ENCODE peak calls at places on chromosomes 4 and X, in ten cellular contexts. M is esophagus muscularis mucosa, L is esophagus squamous epithelium, S is upper lobe of left lung, P is suprapubic skin, F is adrenal gland, U is prostate gland, K is body of pancreas, I is endothelial cell of umbilical vein, N is uterus. A is an unnamed sample. For H3K4me1, the result is how much of the 10 kb centered on the place peaks cover.

GRCh38 chrX:17595456-17596035 is 141.7 kb upstream of the SCML1 start:
- DNase-seq in U (no peak), I (peak), K (no peak), P (no peak), S (no peak), M (no peak), N (no peak), F (no peak), L (no peak), A (no peak)

GRCh38 chrX:140091276-140091886 is 126.1 kb upstream of the CXorf66 start:
- DNase-seq in F (peak), M (no peak), N (peak), L (no peak), U (peak), I (no peak), P (no peak), S (peak), K (peak), A (peak)

GRCh38 chrX:22652596-22652995 is 347.2 kb upstream of the DDX53 start:
- DNase-seq in I (no peak), F (peak), M (no peak), L (no peak), P (no peak), K (peak), S (no peak), N (peak), U (no peak), A (no peak)

GRCh38 chr4:5717449-5718158 is 6.6 kb downstream of the EVC start:
- DNase-seq in U (no peak), K (no peak), L (no peak), F (no peak), P (no peak), S (no peak), I (no peak), N (no peak), M (no peak), A (no peak)

GRCh38 chrX:143669395-143669794 is 33.5 kb upstream of the SLITRK4 start:
- DNase-seq in K (no peak), U (no peak), P (no peak), L (no peak), N (no peak), S (no peak), M (no peak), I (no peak), F (no peak), A (no peak)

GRCh38 chr4:1503583-1504471 is 97.6 kb upstream of the NKX1-1 start:
- DNase-seq in N (peak), P (peak), L (no peak), F (peak), K (no peak), M (no peak), I (no peak), S (peak), U (no peak), A (no peak)

GRCh38 chr4:95693594-95693993 is 144.8 kb upstream of the UNC5C start:
- DNase-seq in L (no peak), I (peak), K (no peak), P (no peak), N (no peak), F (no peak), S (no peak), U (no peak), M (no peak), A (no peak)

GRCh38 chr4:76703123-76703490 is 194.8 kb downstream of the SOWAHB start:
- DNase-seq in L (no peak), K (no peak), P (no peak), U (no peak), M (no peak), F (no peak), I (no peak), N (no peak), S (no peak), A (no peak)

GRCh38 chr4:1178300-1179088 is 6.1 kb upstream of the SPON2 start:
- DNase-seq in L (no peak), M (no peak), I (no peak), K (no peak), S (no peak), F (no peak), U (no peak), N (no peak), P (no peak), A (no peak)

GRCh38 chr4:175092114-175092513 is 174.0 kb downstream of the ADAM29 start:
- DNase-seq in L (no peak), K (no peak), P (no peak), S (no peak), M (no peak), U (no peak), F (no peak), N (no peak), I (no peak), A (no peak)

GRCh38 chr4:2469192-2469984 is 482 bp downstream of the RNF4 start:
- DNase-seq in I (no peak), S (peak), U (peak), F (peak), N (peak), L (peak), P (no peak), K (peak), M (no peak), A (peak)

GRCh38 chrX:45784590-45784989 is 583.9 kb upstream of the DIPK2B start:
- DNase-seq in I (peak), L (no peak), P (no peak), S (no peak), M (no peak), K (no peak), N (no peak), F (no peak), U (no peak), A (no peak)

GRCh38 chr4:55444822-55445221 is 49.1 kb downstream of the TMEM165 start:
- DNase-seq in M (no peak), P (no peak), F (peak), N (no peak), L (no peak), I (peak), U (no peak), S (peak), K (peak), A (peak)

GRCh38 chr4:142960134-142960533 is 114.0 kb upstream of the INPP4B start:
- DNase-seq in I (no peak), S (no peak), N (no peak), F (no peak), L (no peak), P (no peak), U (no peak), M (no peak), K (no peak), A (no peak)

GRCh38 chr4:95957054-95957453 is 117.2 kb downstream of the PDHA2 start:
- DNase-seq in U (no peak), N (no peak), F (no peak), P (no peak), I (no peak), M (no peak), L (no peak), S (no peak), K (no peak), A (no peak)

GRCh38 chrX:13845721-13846378 is 29.0 kb upstream of the GPM6B start:
- DNase-seq in I (no peak), F (no peak), U (peak), N (no peak), K (peak), L (no peak), S (no peak), P (no peak), M (no peak), A (no peak)

GRCh38 chrX:129545408-129545807 is 5.3 kb downstream of the OCRL start:
- DNase-seq in L (no peak), S (no peak), K (no peak), N (no peak), U (no peak), M (no peak), P (no peak), F (no peak), I (no peak), A (no peak)

GRCh38 chr4:56641494-56642051 is 39.5 kb downstream of the HOPX start:
- DNase-seq in L (no peak), I (peak), U (no peak), F (no peak), N (no peak), S (no peak), K (no peak), P (no peak), M (no peak), A (no peak)

GRCh38 chrX:69307736-69308135 is 142.5 kb upstream of the PJA1 start:
- DNase-seq in U (no peak), S (no peak), L (no peak), M (no peak), F (no peak), I (no peak), P (no peak), N (no peak), K (no peak), A (no peak)

GRCh38 chrX:122504026-122504425 is 680.1 kb upstream of the GRIA3 start:
- DNase-seq in U (no peak), F (no peak), S (no peak), I (no peak), P (no peak), L (no peak), K (no peak), N (no peak), M (no peak), A (no peak)

GRCh38 chr4:83386931-83387897 is 52.6 kb upstream of the HPSE start:
- DNase-seq in S (no peak), F (no peak), P (no peak), I (no peak), M (peak), N (peak), L (no peak), K (no peak), U (no peak), A (peak)

GRCh38 chr4:3753711-3754412 is 12.3 kb upstream of the ADRA2C start:
- DNase-seq in I (no peak), P (no peak), U (no peak), S (no peak), K (no peak), N (no peak), F (no peak), L (no peak), M (no peak), A (no peak)

GRCh38 chr4:75555294-75556164 is at the start of gene ODAPH:
- DNase-seq in I (no peak), U (no peak), L (no peak), K (no peak), F (no peak), M (no peak), S (no peak), P (no peak), N (no peak), A (no peak)

GRCh38 chr4:159308571-159309340 is 205.9 kb downstream of the RAPGEF2 start:
- DNase-seq in U (no peak), K (no peak), S (no peak), N (no peak), F (no peak), M (no peak), P (no peak), L (no peak), I (peak), A (no peak)

GRCh38 chr4:3399277-3400194 is 42.2 kb upstream of the HGFAC start:
- DNase-seq in U (no peak), P (no peak), K (no peak), M (no peak), S (no peak), I (peak), L (no peak), N (no peak), F (peak), A (no peak)

GRCh38 chr4:1012031-1012739 is 759 bp downstream of the FGFRL1 start:
- DNase-seq in L (no peak), N (peak), M (no peak), P (no peak), K (peak), F (peak), S (peak), I (peak), U (peak), A (peak)

GRCh38 chr4:107863850-107864371 is 39.2 kb downstream of the SGMS2 start:
- DNase-seq in M (no peak), U (peak), P (no peak), S (no peak), L (no peak), N (no peak), I (peak), K (peak), F (peak), A (peak)

GRCh38 chrX:2828404-2829065 is at the start of gene GYG2:
- DNase-seq in M (no peak), P (no peak), K (peak), U (no peak), S (no peak), L (no peak), I (no peak), F (no peak), N (no peak), A (peak)

GRCh38 chr4:53886090-53886489 is 178.3 kb downstream of the CHIC2 start:
- DNase-seq in F (no peak), L (no peak), I (no peak), M (peak), N (no peak), K (peak), P (no peak), U (no peak), S (no peak), A (no peak)

GRCh38 chr4:123841431-123842121 is 445.0 kb downstream of the SPRY1 start:
- DNase-seq in I (no peak), P (no peak), K (no peak), F (no peak), S (no peak), U (no peak), N (no peak), L (no peak), M (no peak), A (no peak)

GRCh38 chr4:149645790-149646189 is 169.9 kb downstream of the IQCM start:
- DNase-seq in I (no peak), U (no peak), K (no peak), L (no peak), P (no peak), N (no peak), M (no peak), S (peak), F (no peak), A (no peak)

GRCh38 chr4:4406455-4407298 is 19.8 kb downstream of the NSG1 start:
- DNase-seq in P (no peak), L (no peak), S (no peak), F (no peak), N (no peak), U (no peak), K (no peak), I (no peak), M (no peak), A (peak)

GRCh38 chrX:154002215-154002719 is 17.4 kb downstream of the IRAK1 start:
- DNase-seq in L (no peak), U (no peak), P (no peak), I (no peak), F (peak), S (peak), N (no peak), K (peak), M (no peak), A (peak)

GRCh38 chrX:115503099-115503498 is 57.9 kb upstream of the PLS3 start:
- DNase-seq in M (no peak), U (no peak), L (no peak), F (no peak), S (no peak), N (no peak), P (no peak), I (no peak), K (no peak), A (no peak)

GRCh38 chr4:122658818-122659295 is 38.0 kb upstream of the IL21 start:
- DNase-seq in K (no peak), M (no peak), U (no peak), L (no peak), P (no peak), N (no peak), F (no peak), I (no peak), S (no peak), A (no peak)

GRCh38 chr4:174265917-174266316 is 17.6 kb downstream of the FBXO8 start:
- DNase-seq in U (no peak), I (no peak), N (no peak), F (no peak), S (no peak), P (no peak), K (no peak), M (no peak), L (no peak), A (no peak)

GRCh38 chrX:119885554-119886428 is 9.9 kb upstream of the AKAP14 start:
- DNase-seq in P (no peak), S (no peak), I (no peak), M (no peak), K (no peak), N (no peak), L (no peak), U (no peak), F (no peak), A (no peak)

GRCh38 chrX:150567645-150568319 is 639 bp upstream of the MTM1 start:
- DNase-seq in S (no peak), P (no peak), N (no peak), F (no peak), L (no peak), K (no peak), U (no peak), I (no peak), M (no peak), A (no peak)

GRCh38 chrX:150566734-150567182 is 1.7 kb upstream of the MTM1 start:
- DNase-seq in I (no peak), S (no peak), L (no peak), N (no peak), K (no peak), F (no peak), U (no peak), P (no peak), M (no peak), A (no peak)

GRCh38 chrX:150570512-150570911 is 2.1 kb downstream of the MTM1 start:
- DNase-seq in S (no peak), U (no peak), M (no peak), P (no peak), N (no peak), I (peak), K (no peak), F (no peak), L (no peak), A (no peak)

GRCh38 chrX:150568320-150569154 is at the start of gene MTM1:
- DNase-seq in L (peak), K (peak), U (peak), N (peak), S (peak), M (peak), F (peak), P (peak), I (peak), A (peak)

GRCh38 chrX:150569155-150569477 is 695 bp downstream of the MTM1 start:
- DNase-seq in I (no peak), K (peak), N (no peak), M (no peak), S (peak), U (no peak), F (peak), P (no peak), L (no peak), A (peak)
- TF ChIP-seq POLR2A in I (no peak), K (no peak), N (no peak), M (no peak), S (no peak), U (no peak), F (no peak), P (no peak), L (peak), A (no peak)

GRCh38 chr4:13484045-13484748 is at the start of gene RAB28:
- DNase-seq in P (peak), S (peak), F (peak), N (peak), I (peak), L (peak), M (peak), K (peak), U (peak), A (peak)
- H3K4me1 ChIP-seq in P (under half), S (under half), F (under half), N (under half), I (under half), L (under half), M (under half), K (under half), U (under half), A (under half)

GRCh38 chr4:88609387-88609786 is 17.1 kb downstream of the HERC3 start:
- DNase-seq in M (no peak), L (no peak), P (no peak), K (no peak), N (no peak), S (no peak), U (no peak), I (peak), F (no peak), A (no peak)

GRCh38 chr4:88616275-88616996 is 24.2 kb downstream of the HERC3 start:
- DNase-seq in U (no peak), K (no peak), F (peak), S (no peak), N (no peak), P (no peak), L (no peak), I (no peak), M (no peak), A (no peak)

GRCh38 chr4:88610771-88611170 is 18.5 kb downstream of the HERC3 start:
- DNase-seq in N (peak), L (no peak), P (no peak), U (no peak), S (no peak), M (no peak), F (peak), I (no peak), K (peak), A (peak)

GRCh38 chr4:88614058-88614457 is 21.8 kb downstream of the HERC3 start:
- DNase-seq in K (no peak), S (no peak), L (no peak), I (no peak), N (no peak), M (no peak), U (no peak), P (no peak), F (no peak), A (no peak)

DNA sequence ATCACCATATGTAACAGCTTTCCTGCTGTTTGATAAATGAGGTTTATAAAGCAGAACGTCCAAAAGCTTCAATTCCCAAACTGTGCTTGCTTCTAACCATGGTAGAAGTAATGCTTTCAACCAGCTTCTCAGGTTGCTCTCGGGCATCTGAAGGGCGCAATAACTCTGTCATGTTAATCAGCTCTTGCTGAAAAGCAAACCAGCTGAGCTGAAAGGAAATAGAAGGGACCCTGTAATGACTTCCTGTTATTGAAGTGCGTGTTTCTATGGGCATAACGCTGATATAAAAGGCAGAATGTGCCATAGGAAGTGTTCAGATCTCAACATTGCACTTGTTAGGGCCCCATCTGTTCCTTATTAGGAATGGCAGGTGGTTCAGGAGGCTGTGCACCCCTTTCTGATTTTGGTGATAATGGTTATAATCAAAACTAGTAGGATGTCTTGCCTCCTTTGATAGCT is 21.2 kb downstream of the HERC3 start:
- DNase-seq in K (peak), F (no peak), I (peak), M (no peak), U (no peak), L (no peak), S (no peak), P (no peak), N (no peak), A (no peak)
- TF ChIP-seq POLR2A in K (no peak), F (no peak), I (no peak), M (no peak), U (no peak), L (no peak), S (no peak), P (no peak), N (no peak), A (no peak)

GRCh38 chr4:80069108-80069836 is 3.8 kb downstream of the ANTXR2 start:
- DNase-seq in U (no peak), P (no peak), L (no peak), I (no peak), K (no peak), N (no peak), M (no peak), F (no peak), S (no peak), A (no peak)
- H3K4me1 ChIP-seq in U (under half), P (under half), L (under half), I (under half), K (under half), N (under half), M (half or more), F (under half), S (under half), A (under half)

GRCh38 chr4:128305942-128306341 is 18.3 kb upstream of the PGRMC2 start:
- DNase-seq in N (no peak), S (no peak), M (no peak), F (no peak), I (no peak), L (no peak), K (no peak), P (no peak), U (no peak), A (no peak)
- TF ChIP-seq POLR2A in N (no peak), S (no peak), M (no peak), F (no peak), I (no peak), L (no peak), K (no peak), P (no peak), U (no peak), A (no peak)

DNA sequence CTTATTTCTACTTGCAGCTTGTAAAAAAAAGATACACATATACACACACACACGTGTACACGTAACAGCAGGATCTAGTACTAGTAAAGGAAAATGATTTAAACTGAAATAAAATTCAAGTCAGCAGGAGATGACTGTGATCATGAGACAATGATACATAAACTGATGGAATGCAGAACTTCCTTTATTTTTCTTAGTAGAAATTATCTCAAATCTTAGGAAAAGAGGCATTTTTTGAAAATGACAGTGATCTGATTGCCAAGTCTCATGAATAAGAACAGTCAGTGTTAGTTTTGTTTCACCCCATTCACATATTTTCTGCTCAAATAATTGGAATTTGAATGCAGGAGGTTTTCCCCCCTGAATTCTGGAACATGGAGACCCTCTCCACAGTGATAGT is 11.2 kb downstream of the APBB2 start:
- DNase-seq in M (no peak), F (no peak), L (no peak), I (peak), U (no peak), S (no peak), K (no peak), N (no peak), P (no peak), A (no peak)
- H3K4me1 ChIP-seq in M (half or more), F (under half), L (under half), I (half or more), U (under half), S (under half), K (under half), N (under half), P (under half), A (half or more)